ENCODE peak calls at places on chromosomes 2 and 18, in nine cellular contexts. One of them, this sample, is unnamed.

GRCh38 chr2:201201371-201201770 is 18.4 kb downstream of the CASP10 start:
- DNase-seq in GM12878: no peak
- DNase-seq in astrocyte of the cerebellum: no peak
- DNase-seq in CD8-positive, alpha-beta memory T cell: no peak
- DNase-seq in germinal center: no peak
- DNase-seq in uterus: no peak
- DNase-seq in COR-L47: no peak
- DNase-seq in C1 segment of cervical spinal cord: no peak
- DNase-seq in NAMALWA: no peak
- DNase-seq in this sample: no peak

GRCh38 chr2:162482463-162482862 is 138.5 kb downstream of the GCA start:
- DNase-seq in GM12878: no peak
- DNase-seq in astrocyte of the cerebellum: no peak
- DNase-seq in CD8-positive, alpha-beta memory T cell: no peak
- DNase-seq in germinal center: no peak
- DNase-seq in uterus: no peak
- DNase-seq in COR-L47: no peak
- DNase-seq in C1 segment of cervical spinal cord: no peak
- DNase-seq in NAMALWA: no peak
- DNase-seq in this sample: no peak

GRCh38 chr2:232628466-232629200 is 4.8 kb upstream of the EFHD1 start:
- DNase-seq in GM12878: no peak
- DNase-seq in astrocyte of the cerebellum: no peak
- DNase-seq in CD8-positive, alpha-beta memory T cell: no peak
- DNase-seq in germinal center: no peak
- DNase-seq in uterus: peak
- DNase-seq in COR-L47: no peak
- DNase-seq in C1 segment of cervical spinal cord: peak
- DNase-seq in NAMALWA: no peak
- DNase-seq in this sample: no peak

GRCh38 chr18:21489919-21490495 is 110.5 kb downstream of the ESCO1 start:
- DNase-seq in GM12878: no peak
- DNase-seq in astrocyte of the cerebellum: no peak
- DNase-seq in CD8-positive, alpha-beta memory T cell: no peak
- DNase-seq in germinal center: no peak
- DNase-seq in uterus: no peak
- DNase-seq in COR-L47: no peak
- DNase-seq in C1 segment of cervical spinal cord: no peak
- DNase-seq in NAMALWA: no peak
- DNase-seq in this sample: no peak

GRCh38 chr2:221501210-221501882 is 70.8 kb downstream of the EPHA4 start:
- DNase-seq in GM12878: no peak
- DNase-seq in astrocyte of the cerebellum: peak
- DNase-seq in CD8-positive, alpha-beta memory T cell: no peak
- DNase-seq in germinal center: no peak
- DNase-seq in uterus: no peak
- DNase-seq in COR-L47: no peak
- DNase-seq in C1 segment of cervical spinal cord: peak
- DNase-seq in NAMALWA: no peak
- DNase-seq in this sample: no peak

GRCh38 chr2:172249336-172249735 is 146.6 kb upstream of the DLX2 start:
- DNase-seq in GM12878: no peak
- DNase-seq in astrocyte of the cerebellum: no peak
- DNase-seq in CD8-positive, alpha-beta memory T cell: no peak
- DNase-seq in germinal center: no peak
- DNase-seq in uterus: no peak
- DNase-seq in COR-L47: no peak
- DNase-seq in C1 segment of cervical spinal cord: no peak
- DNase-seq in NAMALWA: no peak
- DNase-seq in this sample: no peak

GRCh38 chr2:47898089-47898731 is 8.1 kb downstream of the FBXO11 start:
- DNase-seq in GM12878: no peak
- DNase-seq in astrocyte of the cerebellum: no peak
- DNase-seq in CD8-positive, alpha-beta memory T cell: no peak
- DNase-seq in germinal center: no peak
- DNase-seq in uterus: no peak
- DNase-seq in COR-L47: no peak
- DNase-seq in C1 segment of cervical spinal cord: no peak
- DNase-seq in NAMALWA: peak
- DNase-seq in this sample: no peak

GRCh38 chr18:9434240-9434701 is 41.0 kb upstream of the RALBP1 start:
- DNase-seq in GM12878: no peak
- DNase-seq in astrocyte of the cerebellum: no peak
- DNase-seq in CD8-positive, alpha-beta memory T cell: no peak
- DNase-seq in germinal center: no peak
- DNase-seq in uterus: no peak
- DNase-seq in COR-L47: no peak
- DNase-seq in C1 segment of cervical spinal cord: no peak
- DNase-seq in NAMALWA: no peak
- DNase-seq in this sample: peak

GRCh38 chr2:30275256-30275655 is 43.9 kb downstream of the LBH start:
- DNase-seq in GM12878: no peak
- DNase-seq in astrocyte of the cerebellum: no peak
- DNase-seq in CD8-positive, alpha-beta memory T cell: no peak
- DNase-seq in germinal center: no peak
- DNase-seq in uterus: no peak
- DNase-seq in COR-L47: no peak
- DNase-seq in C1 segment of cervical spinal cord: no peak
- DNase-seq in NAMALWA: no peak
- DNase-seq in this sample: no peak

GRCh38 chr2:19219060-19219459 is 139.4 kb downstream of the OSR1 start:
- DNase-seq in GM12878: no peak
- DNase-seq in astrocyte of the cerebellum: no peak
- DNase-seq in CD8-positive, alpha-beta memory T cell: no peak
- DNase-seq in germinal center: no peak
- DNase-seq in uterus: no peak
- DNase-seq in COR-L47: no peak
- DNase-seq in C1 segment of cervical spinal cord: no peak
- DNase-seq in NAMALWA: no peak
- DNase-seq in this sample: no peak

GRCh38 chr2:237629739-237630138 is 2.4 kb downstream of the LRRFIP1 start:
- DNase-seq in GM12878: no peak
- DNase-seq in astrocyte of the cerebellum: no peak
- DNase-seq in CD8-positive, alpha-beta memory T cell: no peak
- DNase-seq in germinal center: no peak
- DNase-seq in uterus: no peak
- DNase-seq in COR-L47: no peak
- DNase-seq in C1 segment of cervical spinal cord: no peak
- DNase-seq in NAMALWA: no peak
- DNase-seq in this sample: no peak

GRCh38 chr2:2083113-2083757 is 247.8 kb downstream of the MYT1L start:
- DNase-seq in GM12878: no peak
- DNase-seq in astrocyte of the cerebellum: no peak
- DNase-seq in CD8-positive, alpha-beta memory T cell: no peak
- DNase-seq in germinal center: no peak
- DNase-seq in uterus: no peak
- DNase-seq in COR-L47: no peak
- DNase-seq in C1 segment of cervical spinal cord: no peak
- DNase-seq in NAMALWA: no peak
- DNase-seq in this sample: no peak

This sample was measured in osteocyte.